ENCODE peak calls at places on chromosomes 7 and 10, in six cellular contexts. N, D, E, A, L and V are unnamed samples.

GRCh38 chr7:121187676-121188075 is 141.1 kb upstream of the WNT16 start:
- DNase-seq in N (peak), D (no peak), E (peak), A (no peak), L (no peak), V (peak)

GRCh38 chr10:47024046-47024322 is 112.8 kb downstream of the PTPN20 start:
- DNase-seq in N (no peak), D (no peak), E (no peak), A (no peak), L (no peak), V (no peak)

GRCh38 chr7:119572541-119572940 is 700.4 kb upstream of the KCND2 start:
- DNase-seq in N (no peak), D (no peak), E (no peak), A (no peak), L (no peak), V (no peak)

GRCh38 chr7:94123136-94123535 is 119.0 kb upstream of the BET1 start:
- DNase-seq in N (peak), D (no peak), E (no peak), A (no peak), L (no peak), V (no peak)

GRCh38 chr10:80468002-80468401 is 13.9 kb downstream of the TSPAN14 start:
- DNase-seq in N (no peak), D (peak), E (no peak), A (no peak), L (no peak), V (no peak)

GRCh38 chr7:151754142-151754590 is 122.7 kb downstream of the PRKAG2 start:
- DNase-seq in N (peak), D (peak), E (peak), A (peak), L (peak), V (peak)

GRCh38 chr7:51123322-51124021 is 193.1 kb downstream of the COBL start:
- DNase-seq in N (peak), D (no peak), E (no peak), A (peak), L (no peak), V (peak)

GRCh38 chr7:28078036-28078901 is 102.3 kb downstream of the JAZF1 start:
- DNase-seq in N (peak), D (no peak), E (peak), A (peak), L (no peak), V (peak)

GRCh38 chr7:105429746-105430612 is 41.3 kb upstream of the SRPK2 start:
- DNase-seq in N (peak), D (no peak), E (peak), A (peak), L (no peak), V (peak)

GRCh38 chr10:8416192-8416701 is 361.8 kb downstream of the GATA3 start:
- DNase-seq in N (no peak), D (no peak), E (no peak), A (peak), L (no peak), V (no peak)

GRCh38 chr7:132030883-132031282 is 474.5 kb upstream of the PODXL start:
- DNase-seq in N (no peak), D (no peak), E (no peak), A (no peak), L (no peak), V (no peak)

GRCh38 chr10:75228834-75229233 is 6.9 kb downstream of the COMTD1 start:
- DNase-seq in N (no peak), D (no peak), E (no peak), A (no peak), L (no peak), V (peak)

GRCh38 chr10:70253878-70254765 is 20.9 kb upstream of the PPA1 start:
- DNase-seq in N (no peak), D (no peak), E (no peak), A (no peak), L (no peak), V (no peak)

GRCh38 chr10:14571866-14572507 is 202.7 kb downstream of the FAM107B start:
- DNase-seq in N (peak), D (no peak), E (no peak), A (peak), L (no peak), V (no peak)

DNA sequence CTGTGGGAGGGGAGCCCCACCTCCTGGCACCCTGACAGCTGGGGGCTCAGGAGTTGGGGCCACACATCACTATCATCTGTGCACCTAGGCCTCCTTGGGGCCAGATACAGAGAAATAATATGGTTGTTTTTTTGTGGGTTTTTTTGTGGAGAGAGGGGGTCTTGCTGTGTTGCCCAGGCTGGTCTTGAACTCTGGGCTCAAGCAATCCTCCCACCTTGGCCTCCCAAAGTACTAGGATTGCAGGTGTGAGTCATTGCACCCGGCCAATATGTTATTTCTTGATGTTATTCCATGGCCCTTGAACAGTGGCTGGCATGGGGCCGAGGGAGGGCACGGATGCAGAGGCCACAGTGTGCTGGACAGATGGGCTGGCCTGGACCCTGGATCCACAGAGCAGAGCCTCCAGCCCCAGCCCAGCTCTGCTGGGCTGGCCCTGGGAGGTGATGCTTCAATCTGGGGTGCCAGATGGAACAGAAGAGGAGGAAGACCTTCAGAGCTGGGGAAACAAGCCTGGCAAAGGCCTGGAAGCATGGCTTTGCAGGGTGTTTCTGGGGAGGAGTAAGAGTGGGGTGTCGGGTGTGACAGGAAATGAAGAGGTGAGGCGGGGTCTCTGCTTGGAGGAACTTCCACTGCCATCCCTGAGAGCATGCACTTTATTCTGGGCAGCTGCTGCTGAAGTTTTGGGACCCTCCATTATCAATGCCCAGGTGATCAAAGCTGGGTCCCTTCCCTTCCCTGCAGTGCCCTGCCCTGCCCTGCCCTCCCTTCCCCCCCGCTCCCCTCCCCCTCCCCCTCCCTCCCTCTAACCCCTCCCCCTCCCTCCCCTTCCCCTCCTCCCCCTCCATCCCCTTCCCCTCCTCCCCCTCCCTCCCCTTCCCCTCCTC is 3.7 kb upstream of the FZD9 start:
- DNase-seq in N (no peak), D (no peak), E (no peak), A (no peak), L (no peak), V (no peak)
- H3K4me3 ChIP-seq in N (no peak), D (no peak), E (no peak), A (no peak), L (no peak), V (no peak)

GRCh38 chr10:5945561-5946418 is 31.6 kb downstream of the IL15RA start:
- DNase-seq in N (peak), D (peak), E (no peak), A (peak), L (no peak), V (peak)
- H3K4me3 ChIP-seq in N (peak), D (peak), E (no peak), A (peak), L (no peak), V (peak)

GRCh38 chr10:36736311-36736710 is 389.1 kb upstream of the ANKRD30A start:
- DNase-seq in N (no peak), D (no peak), E (no peak), A (no peak), L (no peak), V (no peak)
- H3K4me3 ChIP-seq in N (no peak), D (no peak), E (no peak), A (no peak), L (no peak), V (no peak)

GRCh38 chr10:28678687-28679457 is 1.6 kb downstream of the BAMBI start:
- DNase-seq in N (peak), D (no peak), E (no peak), A (peak), L (no peak), V (peak)
- H3K4me3 ChIP-seq in N (peak), D (peak), E (no peak), A (peak), L (peak), V (peak)

DNA sequence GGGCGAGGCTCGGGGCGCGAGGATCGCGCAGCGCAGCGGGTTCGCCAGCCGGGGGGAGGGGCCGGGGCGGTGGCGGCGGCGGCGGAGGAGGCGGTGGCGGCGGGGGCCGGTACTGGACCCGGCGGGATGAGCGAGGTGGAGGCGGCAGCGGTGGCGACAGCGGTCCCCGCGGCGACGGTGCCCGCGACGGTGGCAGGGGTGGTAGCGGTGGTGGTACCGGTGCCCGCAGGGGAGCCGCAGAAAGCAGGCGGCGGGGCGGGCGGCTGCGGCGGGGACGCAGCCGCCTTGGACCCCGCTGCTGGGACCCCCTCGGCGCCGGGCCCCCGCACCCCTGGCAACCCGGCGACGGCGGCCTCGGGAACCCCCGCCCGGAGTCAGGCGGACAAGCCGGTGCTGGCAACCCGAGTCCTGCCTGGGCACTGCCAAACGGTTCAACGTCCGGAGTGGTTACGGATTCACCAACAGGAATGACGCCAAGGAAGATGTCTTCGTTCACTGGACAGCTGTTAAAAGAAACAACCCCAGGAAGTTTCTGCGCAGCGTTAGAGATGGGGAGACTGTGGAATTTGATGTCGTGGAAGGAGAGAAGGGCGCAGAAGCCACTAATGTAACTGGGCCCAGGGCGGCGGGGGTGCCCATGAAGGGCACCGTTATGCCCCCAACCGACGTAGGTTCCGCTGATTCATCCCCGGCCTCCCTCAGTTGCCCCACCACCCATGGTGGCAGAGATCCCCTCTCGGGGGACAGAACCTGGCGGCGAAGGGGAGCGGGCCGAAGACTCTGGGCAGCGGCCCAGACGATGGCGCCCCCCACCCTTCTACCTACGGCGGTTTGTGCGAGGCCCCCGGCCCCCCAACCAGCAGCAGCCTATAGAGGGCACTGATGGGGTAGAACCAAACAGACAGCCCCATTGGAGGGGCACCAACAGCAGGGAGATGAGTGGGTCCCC is 100.3 kb upstream of the CPXM2 start:
- DNase-seq in N (no peak), D (no peak), E (no peak), A (no peak), L (no peak), V (peak)
- H3K4me3 ChIP-seq in N (peak), D (peak), E (no peak), A (no peak), L (no peak), V (no peak)

DNA sequence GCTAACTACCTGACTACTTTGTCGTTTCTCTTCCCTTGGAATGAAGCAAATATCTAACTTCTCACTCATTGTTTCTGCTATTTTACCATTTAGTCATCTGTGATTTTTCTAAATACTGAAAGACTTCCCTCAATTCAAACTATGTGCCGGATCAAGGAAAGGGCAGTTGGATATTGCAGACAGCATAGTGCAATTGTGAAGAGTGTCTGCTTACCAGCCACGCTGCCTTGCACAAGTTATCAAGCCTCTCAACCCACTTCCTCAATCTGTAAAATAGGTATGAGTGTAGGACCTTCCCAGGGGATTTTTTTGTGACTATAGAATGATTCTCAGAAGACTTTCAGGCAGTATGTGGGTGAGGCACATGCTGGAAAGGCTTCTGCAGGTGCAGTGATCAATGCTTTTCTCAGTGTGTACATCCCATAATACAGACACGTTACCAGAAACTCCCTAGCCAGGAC is 54.3 kb downstream of the EGFR start:
- DNase-seq in N (no peak), D (no peak), E (peak), A (peak), L (no peak), V (no peak)
- H3K4me3 ChIP-seq in N (no peak), D (no peak), E (peak), A (no peak), L (no peak), V (no peak)

DNA sequence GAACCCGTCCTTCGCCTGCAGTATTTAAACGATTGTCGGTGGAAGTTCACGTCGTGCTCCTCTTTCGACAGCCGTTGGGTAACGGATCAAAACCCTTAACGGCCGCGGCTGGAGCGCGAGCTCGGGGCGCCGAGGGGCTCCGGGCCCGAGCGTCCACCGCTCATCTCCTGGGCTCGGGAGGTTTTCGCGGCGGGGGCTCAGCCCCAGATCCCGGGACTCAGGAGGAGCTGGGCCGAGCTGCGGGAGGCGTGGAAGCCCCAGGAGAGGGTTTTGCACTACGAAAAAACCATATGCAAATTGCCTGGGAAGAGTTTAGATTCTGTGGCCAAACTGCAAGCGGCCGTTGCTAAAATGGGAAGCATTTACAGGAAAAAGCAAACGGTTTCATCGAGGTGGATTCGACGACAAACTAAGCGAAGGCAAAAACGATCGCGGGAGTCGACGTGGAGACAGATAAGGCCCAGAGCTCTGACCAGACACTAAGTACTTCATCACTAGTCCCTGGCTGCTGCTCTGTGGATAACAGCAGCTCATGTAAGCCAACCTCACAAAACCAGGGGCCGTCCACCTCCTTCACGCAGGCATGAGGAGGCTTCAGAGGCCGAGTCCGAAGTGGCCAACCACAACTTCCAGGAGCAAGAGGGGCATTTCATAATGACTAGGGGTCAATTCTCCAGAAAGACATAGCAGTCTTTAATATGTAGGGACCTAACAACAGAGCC is 129.7 kb downstream of the MARCHF5 start:
- DNase-seq in N (no peak), D (no peak), E (no peak), A (no peak), L (peak), V (peak)
- H3K4me3 ChIP-seq in N (peak), D (peak), E (no peak), A (no peak), L (peak), V (peak)

GRCh38 chr10:23373156-23373555 is 28.6 kb upstream of the C10orf67 start:
- DNase-seq in N (no peak), D (no peak), E (no peak), A (no peak), L (no peak), V (no peak)

GRCh38 chr10:23367896-23368685 is 23.5 kb upstream of the C10orf67 start:
- DNase-seq in N (peak), D (no peak), E (no peak), A (no peak), L (no peak), V (no peak)

GRCh38 chr10:23370106-23370505 is 25.5 kb upstream of the C10orf67 start:
- DNase-seq in N (peak), D (no peak), E (no peak), A (peak), L (no peak), V (peak)

GRCh38 chr10:23371073-23371472 is 26.5 kb upstream of the C10orf67 start:
- DNase-seq in N (no peak), D (no peak), E (no peak), A (no peak), L (no peak), V (no peak)

DNA sequence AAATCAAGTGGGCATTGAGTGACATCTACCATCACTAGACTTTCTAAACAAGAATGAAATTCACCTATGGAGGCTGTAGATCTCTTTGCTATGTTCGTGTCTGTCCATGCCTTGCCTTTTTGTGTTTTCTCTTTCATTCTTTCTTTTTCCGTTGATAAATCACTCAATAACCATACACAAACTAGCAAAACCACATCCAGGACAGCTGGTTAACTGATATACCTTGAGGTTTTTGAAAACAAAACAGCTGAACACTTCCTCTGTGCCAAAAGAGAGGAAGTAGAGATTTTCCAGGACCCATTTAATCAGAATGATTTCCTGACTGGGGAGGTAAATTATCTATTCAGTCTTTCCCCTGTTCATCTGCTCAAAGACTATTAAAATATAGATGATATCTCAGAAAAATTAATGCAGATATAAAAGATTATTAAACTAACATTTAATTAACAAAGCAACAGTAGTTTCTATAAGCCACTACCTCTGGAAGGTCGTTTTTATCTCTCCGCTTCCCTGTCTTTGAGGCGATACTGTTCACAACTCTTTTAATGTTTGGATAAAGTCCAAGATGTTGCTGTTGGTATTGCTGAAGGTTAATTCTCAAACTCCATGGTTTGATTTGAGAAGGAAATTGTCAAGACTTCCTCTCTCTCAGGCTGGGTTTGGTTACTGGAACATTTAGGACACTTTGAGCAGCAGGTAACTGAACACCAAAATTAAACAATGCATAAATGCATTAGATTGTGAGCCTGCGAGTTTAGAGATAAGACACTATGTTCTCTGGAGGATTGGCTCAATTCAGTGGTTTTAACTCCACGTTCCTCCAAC is 24.4 kb upstream of the C10orf67 start:
- DNase-seq in N (peak), D (no peak), E (no peak), A (peak), L (no peak), V (peak)
- H3K4me3 ChIP-seq in N (no peak), D (no peak), E (no peak), A (no peak), L (no peak), V (no peak)

GRCh38 chr10:86708068-86708782 is 39.9 kb downstream of the LDB3 start:
- DNase-seq in N (no peak), D (no peak), E (no peak), A (no peak), L (no peak), V (no peak)
- H3K4me3 ChIP-seq in N (no peak), D (no peak), E (no peak), A (no peak), L (no peak), V (no peak)

GRCh38 chr10:132666733-132667612 is 119.0 kb downstream of the NKX6-2 start:
- DNase-seq in N (peak), D (no peak), E (no peak), A (peak), L (no peak), V (no peak)
- H3K4me3 ChIP-seq in N (peak), D (no peak), E (no peak), A (no peak), L (no peak), V (no peak)